ENCODE peak calls at places on chromosomes 5 and 9, in four cellular contexts. One of them, this sample, is unnamed.
A peak's percentile ranks its signal among the peaks of the same experiment; 100 is the strongest.

GRCh38 chr9:121217609-121218292 is 16.1 kb upstream of the RAB14 start:
- DNase-seq in esophagus muscularis mucosa: no peak
- DNase-seq in suprapubic skin: no peak
- DNase-seq in kidney epithelial cell: no peak
- DNase-seq in this sample: no peak

GRCh38 chr9:111483419-111483861 is 743 bp downstream of the ECPAS start:
- DNase-seq in suprapubic skin: no peak
- DNase-seq in esophagus muscularis mucosa: no peak
- DNase-seq in kidney epithelial cell: no peak
- DNase-seq in this sample: no peak

GRCh38 chr9:99083051-99083450 is 21.9 kb upstream of the TGFBR1 start:
- DNase-seq in suprapubic skin: no peak
- DNase-seq in kidney epithelial cell: no peak
- DNase-seq in esophagus muscularis mucosa: no peak
- DNase-seq in this sample: no peak

GRCh38 chr5:140038373-140038957 is 4.6 kb downstream of the NRG2 start:
- DNase-seq in suprapubic skin: no peak
- DNase-seq in kidney epithelial cell: no peak
- DNase-seq in esophagus muscularis mucosa: no peak
- DNase-seq in this sample: no peak

GRCh38 chr9:32426278-32426939 is 42.0 kb downstream of the ACO1 start:
- DNase-seq in esophagus muscularis mucosa: no peak
- DNase-seq in suprapubic skin: no peak
- DNase-seq in kidney epithelial cell: peak; percentile 82
- DNase-seq in this sample: no peak

GRCh38 chr5:159412284-159413046 is 82.2 kb upstream of the IL12B start:
- DNase-seq in esophagus muscularis mucosa: no peak
- DNase-seq in kidney epithelial cell: no peak
- DNase-seq in suprapubic skin: no peak
- DNase-seq in this sample: no peak

GRCh38 chr9:135131488-135131887 is 44.0 kb downstream of the OLFM1 start:
- DNase-seq in esophagus muscularis mucosa: no peak
- DNase-seq in kidney epithelial cell: no peak
- DNase-seq in suprapubic skin: no peak
- DNase-seq in this sample: no peak

GRCh38 chr5:173781432-173781825 is 106.7 kb upstream of the CPEB4 start:
- DNase-seq in kidney epithelial cell: no peak
- DNase-seq in suprapubic skin: no peak
- DNase-seq in esophagus muscularis mucosa: no peak
- DNase-seq in this sample: no peak

GRCh38 chr9:69582544-69583297 is 89.5 kb downstream of the APBA1 start:
- DNase-seq in kidney epithelial cell: no peak
- DNase-seq in suprapubic skin: no peak
- DNase-seq in esophagus muscularis mucosa: no peak
- DNase-seq in this sample: no peak

GRCh38 chr9:14057347-14058077 is 256.4 kb downstream of the NFIB start:
- DNase-seq in kidney epithelial cell: no peak
- DNase-seq in suprapubic skin: no peak
- DNase-seq in esophagus muscularis mucosa: peak; percentile 50
- DNase-seq in this sample: no peak

GRCh38 chr5:102958481-102959011 is 161.4 kb downstream of the GIN1 start:
- DNase-seq in suprapubic skin: no peak
- DNase-seq in kidney epithelial cell: peak; percentile 26
- DNase-seq in esophagus muscularis mucosa: no peak
- DNase-seq in this sample: peak; percentile 22

GRCh38 chr9:115997923-115998322 is 155.7 kb upstream of the PAPPA start:
- DNase-seq in esophagus muscularis mucosa: no peak
- DNase-seq in suprapubic skin: no peak
- DNase-seq in kidney epithelial cell: peak; percentile 42
- DNase-seq in this sample: peak; percentile 72

GRCh38 chr5:112342364-112342763 is 76.7 kb downstream of the EPB41L4A start:
- DNase-seq in suprapubic skin: no peak
- DNase-seq in esophagus muscularis mucosa: no peak
- DNase-seq in kidney epithelial cell: no peak
- DNase-seq in this sample: no peak

GRCh38 chr9:123132696-123133095 is 99.2 kb downstream of the GPR21 start:
- DNase-seq in esophagus muscularis mucosa: no peak
- DNase-seq in kidney epithelial cell: no peak
- DNase-seq in suprapubic skin: no peak
- DNase-seq in this sample: no peak

GRCh38 chr9:129586241-129586640 is 34.7 kb downstream of the C9orf50 start:
- DNase-seq in suprapubic skin: no peak
- DNase-seq in esophagus muscularis mucosa: no peak
- DNase-seq in kidney epithelial cell: no peak
- DNase-seq in this sample: no peak

GRCh38 chr5:90294604-90295003 is 115.0 kb downstream of the CETN3 start:
- DNase-seq in kidney epithelial cell: no peak
- DNase-seq in esophagus muscularis mucosa: no peak
- DNase-seq in suprapubic skin: no peak
- DNase-seq in this sample: no peak

GRCh38 chr9:135080286-135081263 is 6.9 kb upstream of the OLFM1 start:
- DNase-seq in suprapubic skin: peak; percentile 46
- DNase-seq in kidney epithelial cell: no peak
- DNase-seq in esophagus muscularis mucosa: no peak
- DNase-seq in this sample: no peak

GRCh38 chr9:79237861-79238260 is 333.9 kb upstream of the TLE4 start:
- DNase-seq in esophagus muscularis mucosa: no peak
- DNase-seq in kidney epithelial cell: no peak
- DNase-seq in suprapubic skin: no peak
- DNase-seq in this sample: no peak

GRCh38 chr9:79236466-79236865 is 335.3 kb upstream of the TLE4 start:
- DNase-seq in suprapubic skin: no peak
- DNase-seq in esophagus muscularis mucosa: no peak
- DNase-seq in kidney epithelial cell: no peak
- DNase-seq in this sample: no peak

DNA sequence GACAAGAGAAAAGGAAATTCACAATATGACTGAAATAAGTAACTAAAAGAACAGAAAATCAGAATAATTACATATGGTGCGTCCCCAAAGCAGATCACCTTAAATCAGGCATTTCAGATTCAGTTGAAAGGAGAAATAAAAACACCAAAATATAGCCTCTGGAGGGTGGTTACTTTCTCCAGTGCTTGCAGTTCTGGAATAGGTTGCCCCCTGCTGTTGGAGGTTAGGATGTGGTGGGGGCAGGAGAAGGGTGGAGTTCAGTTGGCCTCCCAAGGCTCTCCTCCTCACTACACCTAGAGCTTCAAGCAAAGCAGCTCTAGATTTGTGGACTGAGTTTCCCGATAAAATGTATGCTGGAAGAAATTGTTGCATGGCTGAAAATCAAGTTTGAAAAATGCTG is 338.2 kb upstream of the TLE4 start:
- DNase-seq in suprapubic skin: no peak
- DNase-seq in kidney epithelial cell: no peak
- DNase-seq in esophagus muscularis mucosa: no peak
- DNase-seq in this sample: no peak
- TF ChIP-seq CTCF in suprapubic skin: no peak
- TF ChIP-seq CTCF in kidney epithelial cell: peak; percentile 33
- TF ChIP-seq CTCF in esophagus muscularis mucosa: no peak
- TF ChIP-seq CTCF in this sample: peak; percentile 41

GRCh38 chr5:4716786-4717185 is 423.3 kb upstream of the ADAMTS16 start:
- DNase-seq in esophagus muscularis mucosa: no peak
- DNase-seq in kidney epithelial cell: no peak
- DNase-seq in suprapubic skin: no peak
- DNase-seq in this sample: no peak
- H3K4me3 ChIP-seq in esophagus muscularis mucosa: no peak overlapping the region
- H3K4me3 ChIP-seq in kidney epithelial cell: no peak overlapping the region
- H3K4me3 ChIP-seq in suprapubic skin: no peak overlapping the region
- H3K4me3 ChIP-seq in this sample: no peak overlapping the region

GRCh38 chr5:2896371-2897275 is 145.1 kb upstream of the IRX2 start:
- DNase-seq in kidney epithelial cell: no peak
- DNase-seq in esophagus muscularis mucosa: peak; percentile 75
- DNase-seq in suprapubic skin: no peak
- DNase-seq in this sample: no peak

GRCh38 chr5:2897276-2897990 is 146.0 kb upstream of the IRX2 start:
- DNase-seq in esophagus muscularis mucosa: no peak
- DNase-seq in suprapubic skin: no peak
- DNase-seq in kidney epithelial cell: no peak
- DNase-seq in this sample: no peak

GRCh38 chr5:2895876-2896275 is 144.4 kb upstream of the IRX2 start:
- DNase-seq in kidney epithelial cell: no peak
- DNase-seq in suprapubic skin: no peak
- DNase-seq in esophagus muscularis mucosa: peak; percentile 50
- DNase-seq in this sample: no peak

GRCh38 chr5:2894347-2895135 is 143.1 kb upstream of the IRX2 start:
- DNase-seq in esophagus muscularis mucosa: peak; percentile 60
- DNase-seq in kidney epithelial cell: no peak
- DNase-seq in suprapubic skin: no peak
- DNase-seq in this sample: no peak

DNA sequence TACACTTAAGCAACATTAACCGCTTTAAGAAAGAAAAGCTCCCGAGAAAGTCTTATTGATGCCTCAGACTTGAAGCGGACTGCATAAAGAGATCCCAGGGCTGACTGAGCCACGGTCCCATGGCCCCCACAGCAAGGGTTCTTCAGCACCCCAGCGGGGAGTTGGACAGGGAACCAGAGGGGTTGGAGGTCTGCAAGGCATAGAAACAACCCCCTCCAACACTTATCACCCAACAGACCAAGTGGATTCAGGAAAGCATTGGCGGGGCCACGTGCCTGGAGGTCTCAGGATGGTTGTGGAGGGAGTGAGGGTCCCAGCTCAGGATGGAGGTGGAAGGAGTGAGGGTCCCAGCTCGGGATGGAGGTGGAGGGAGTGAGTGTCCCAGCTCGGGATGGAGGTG is 143.7 kb upstream of the IRX2 start:
- DNase-seq in suprapubic skin: no peak
- DNase-seq in esophagus muscularis mucosa: peak; percentile 39
- DNase-seq in kidney epithelial cell: no peak
- DNase-seq in this sample: no peak
- H3K27me3 ChIP-seq in suprapubic skin: no peaks in the 10 kb centered on the region
- H3K27me3 ChIP-seq in esophagus muscularis mucosa: peaks cover 6% of the 10 kb centered on the region
- H3K27me3 ChIP-seq in kidney epithelial cell: no peaks in the 10 kb centered on the region
- H3K27me3 ChIP-seq in this sample: no peaks in the 10 kb centered on the region

GRCh38 chr5:65663804-65664521 is 39.1 kb downstream of the SHLD3 start:
- DNase-seq in esophagus muscularis mucosa: no peak
- DNase-seq in kidney epithelial cell: no peak
- DNase-seq in suprapubic skin: no peak
- DNase-seq in this sample: no peak
- TF ChIP-seq CTCF in esophagus muscularis mucosa: peak; percentile 20
- TF ChIP-seq CTCF in kidney epithelial cell: peak; percentile 45
- TF ChIP-seq CTCF in suprapubic skin: peak; percentile 28
- TF ChIP-seq CTCF in this sample: peak; percentile 45

GRCh38 chr9:20593551-20593950 is 28.7 kb downstream of the MLLT3 start:
- DNase-seq in suprapubic skin: no peak
- DNase-seq in esophagus muscularis mucosa: no peak
- DNase-seq in kidney epithelial cell: peak; percentile 35
- DNase-seq in this sample: no peak
- H3K4me3 ChIP-seq in suprapubic skin: no peak overlapping the region
- H3K4me3 ChIP-seq in esophagus muscularis mucosa: no peak overlapping the region
- H3K4me3 ChIP-seq in kidney epithelial cell: no peak overlapping the region
- H3K4me3 ChIP-seq in this sample: no peak overlapping the region

GRCh38 chr9:37027582-37028424 is 6.3 kb downstream of the PAX5 start:
- DNase-seq in esophagus muscularis mucosa: no peak
- DNase-seq in suprapubic skin: peak; percentile 79
- DNase-seq in kidney epithelial cell: peak; percentile 60
- DNase-seq in this sample: no peak

GRCh38 chr9:37026936-37027581 is 7.0 kb downstream of the PAX5 start:
- DNase-seq in esophagus muscularis mucosa: no peak
- DNase-seq in kidney epithelial cell: no peak
- DNase-seq in suprapubic skin: no peak
- DNase-seq in this sample: no peak

GRCh38 chr9:37029776-37030590 is 4.1 kb downstream of the PAX5 start:
- DNase-seq in kidney epithelial cell: no peak
- DNase-seq in suprapubic skin: no peak
- DNase-seq in esophagus muscularis mucosa: no peak
- DNase-seq in this sample: no peak

GRCh38 chr9:37029304-37029775 is 4.7 kb downstream of the PAX5 start:
- DNase-seq in esophagus muscularis mucosa: no peak
- DNase-seq in suprapubic skin: no peak
- DNase-seq in kidney epithelial cell: no peak
- DNase-seq in this sample: no peak

DNA sequence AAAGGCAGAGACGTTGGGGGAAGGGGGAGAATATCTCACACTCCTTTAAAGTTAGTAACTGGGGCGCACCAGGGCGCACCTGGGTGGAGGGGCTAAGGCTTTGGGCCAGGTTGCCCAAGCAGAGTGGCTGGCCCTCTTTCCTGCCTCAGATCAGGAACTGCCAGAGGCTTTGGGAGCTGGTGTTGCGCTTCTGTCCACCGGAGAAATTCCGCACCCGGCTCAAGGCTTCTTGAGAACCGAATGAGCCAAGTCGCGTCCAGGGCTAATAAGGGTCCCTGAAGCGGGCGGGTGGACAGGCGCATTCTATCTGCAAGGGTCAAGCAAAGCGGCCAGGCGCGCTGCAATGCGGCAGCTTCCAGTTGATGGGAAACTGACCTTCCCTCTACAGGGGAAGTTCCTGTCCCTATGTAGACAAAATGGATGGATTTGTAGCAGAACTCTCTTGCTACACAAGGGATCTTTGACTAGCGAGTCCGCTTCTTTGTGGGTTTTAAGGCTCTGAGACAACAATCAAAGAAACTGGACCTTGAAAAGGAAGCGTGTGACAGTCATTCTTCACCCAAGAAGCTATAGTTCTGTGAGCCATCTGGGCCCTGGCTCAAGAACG is 5.5 kb downstream of the PAX5 start:
- DNase-seq in suprapubic skin: no peak
- DNase-seq in kidney epithelial cell: no peak
- DNase-seq in esophagus muscularis mucosa: no peak
- DNase-seq in this sample: no peak
- H3K27me3 ChIP-seq in suprapubic skin: peaks cover 100% of the 10 kb centered on the region
- H3K27me3 ChIP-seq in kidney epithelial cell: peaks cover 96% of the 10 kb centered on the region
- H3K27me3 ChIP-seq in esophagus muscularis mucosa: peaks cover 100% of the 10 kb centered on the region
- H3K27me3 ChIP-seq in this sample: peaks cover 85% of the 10 kb centered on the region

GRCh38 chr9:107158321-107158720 is 124.8 kb upstream of the RAD23B start:
- DNase-seq in kidney epithelial cell: no peak
- DNase-seq in suprapubic skin: no peak
- DNase-seq in esophagus muscularis mucosa: no peak
- DNase-seq in this sample: no peak
- TF ChIP-seq CTCF in kidney epithelial cell: peak; percentile 66
- TF ChIP-seq CTCF in suprapubic skin: no peak
- TF ChIP-seq CTCF in esophagus muscularis mucosa: no peak
- TF ChIP-seq CTCF in this sample: peak; percentile 64

GRCh38 chr9:37141015-37141414 is 20.6 kb downstream of the ZCCHC7 start:
- DNase-seq in suprapubic skin: no peak
- DNase-seq in kidney epithelial cell: no peak
- DNase-seq in esophagus muscularis mucosa: no peak
- DNase-seq in this sample: no peak
- H3K4me3 ChIP-seq in suprapubic skin: no peak overlapping the region
- H3K4me3 ChIP-seq in kidney epithelial cell: no peak overlapping the region
- H3K4me3 ChIP-seq in esophagus muscularis mucosa: no peak overlapping the region
- H3K4me3 ChIP-seq in this sample: no peak overlapping the region

GRCh38 chr9:84926793-84927192 is 257.3 kb downstream of the NTRK2 start:
- DNase-seq in esophagus muscularis mucosa: no peak
- DNase-seq in suprapubic skin: no peak
- DNase-seq in kidney epithelial cell: no peak
- DNase-seq in this sample: no peak

GRCh38 chr9:84932915-84933527 is 263.5 kb downstream of the NTRK2 start:
- DNase-seq in kidney epithelial cell: no peak
- DNase-seq in suprapubic skin: no peak
- DNase-seq in esophagus muscularis mucosa: peak; percentile 89
- DNase-seq in this sample: no peak

GRCh38 chr9:84929068-84929467 is 259.5 kb downstream of the NTRK2 start:
- DNase-seq in suprapubic skin: no peak
- DNase-seq in esophagus muscularis mucosa: no peak
- DNase-seq in kidney epithelial cell: no peak
- DNase-seq in this sample: no peak

GRCh38 chr9:84928419-84928818 is 258.9 kb downstream of the NTRK2 start:
- DNase-seq in esophagus muscularis mucosa: no peak
- DNase-seq in kidney epithelial cell: no peak
- DNase-seq in suprapubic skin: no peak
- DNase-seq in this sample: no peak
- H3K27me3 ChIP-seq in esophagus muscularis mucosa: no peaks in the 10 kb centered on the region
- H3K27me3 ChIP-seq in kidney epithelial cell: no peaks in the 10 kb centered on the region
- H3K27me3 ChIP-seq in suprapubic skin: no peaks in the 10 kb centered on the region
- H3K27me3 ChIP-seq in this sample: no peaks in the 10 kb centered on the region